ENCODE peak calls at places on chromosomes 2 and 18, in six cellular contexts. G, Z, U, P, A and W are unnamed samples.

GRCh38 chr2:165587335-165587938 is 117.9 kb downstream of the CSRNP3 start:
- DNase-seq in G (no peak), Z (no peak), U (no peak), P (no peak), A (no peak), W (no peak)

GRCh38 chr2:72824224-72824842 is 1.5 kb downstream of the EXOC6B start:
- DNase-seq in G (peak; percentile 21), Z (no peak), U (peak; percentile 86), P (no peak), A (no peak), W (no peak)

GRCh38 chr2:109451671-109452070 is 162.1 kb downstream of the SEPTIN10 start:
- DNase-seq in G (no peak), Z (no peak), U (no peak), P (no peak), A (no peak), W (no peak)

GRCh38 chr2:29920130-29920577 is 1.2 kb downstream of the ALK start:
- DNase-seq in G (no peak), Z (peak; percentile 26), U (peak; percentile 60), P (peak; percentile 45), A (peak; percentile 30), W (no peak)

GRCh38 chr2:162591403-162592083 is 247.0 kb downstream of the KCNH7 start:
- DNase-seq in G (peak; percentile 35), Z (no peak), U (no peak), P (no peak), A (no peak), W (no peak)

GRCh38 chr18:6031004-6031403 is 135.7 kb upstream of the TMEM200C start:
- DNase-seq in G (no peak), Z (no peak), U (no peak), P (no peak), A (no peak), W (no peak)

GRCh38 chr2:210541280-210541902 is 15.0 kb upstream of the CPS1 start:
- DNase-seq in G (no peak), Z (no peak), U (no peak), P (no peak), A (no peak), W (no peak)

GRCh38 chr2:86239326-86239725 is 40.1 kb downstream of the MRPL35 start:
- DNase-seq in G (no peak), Z (no peak), U (no peak), P (no peak), A (no peak), W (no peak)

GRCh38 chr2:214184461-214184860 is 226.4 kb upstream of the VWC2L start:
- DNase-seq in G (no peak), Z (no peak), U (no peak), P (no peak), A (no peak), W (no peak)

GRCh38 chr2:160334028-160334729 is 134.1 kb upstream of the ITGB6 start:
- DNase-seq in G (no peak), Z (no peak), U (peak; percentile 91), P (no peak), A (no peak), W (no peak)

GRCh38 chr2:25266399-25266798 is 75.3 kb downstream of the DNMT3A start:
- DNase-seq in G (no peak), Z (no peak), U (no peak), P (no peak), A (no peak), W (no peak)

GRCh38 chr2:206981739-206982336 is 42.5 kb downstream of the CPO start:
- DNase-seq in G (peak; percentile 75), Z (peak; percentile 63), U (peak; percentile 87), P (peak; percentile 71), A (peak; percentile 73), W (no peak)

GRCh38 chr2:149465873-149466272 is 121.7 kb downstream of the MMADHC start:
- DNase-seq in G (no peak), Z (no peak), U (no peak), P (no peak), A (no peak), W (no peak)

GRCh38 chr2:229725716-229726346 is 11.5 kb upstream of the DNER start:
- DNase-seq in G (peak; percentile 94), Z (no peak), U (peak; percentile 81), P (no peak), A (no peak), W (peak; percentile 29)

GRCh38 chr2:7377861-7378569 is 460.8 kb downstream of the RNF144A start:
- DNase-seq in G (no peak), Z (peak; percentile 81), U (peak; percentile 3), P (peak; percentile 36), A (no peak), W (no peak)

GRCh38 chr18:57426187-57426586 is 9.0 kb upstream of the ONECUT2 start:
- DNase-seq in G (no peak), Z (no peak), U (no peak), P (no peak), A (no peak), W (no peak)

GRCh38 chr2:195899226-195899625 is 169.4 kb downstream of the DNAH7 start:
- DNase-seq in G (peak; percentile 7), Z (no peak), U (peak; percentile 31), P (no peak), A (no peak), W (peak; percentile 4)

GRCh38 chr2:36701918-36702317 is 5.4 kb downstream of the VIT start:
- DNase-seq in G (no peak), Z (no peak), U (no peak), P (no peak), A (no peak), W (no peak)

GRCh38 chr18:69885841-69886531 is 61.7 kb downstream of the CD226 start:
- DNase-seq in G (no peak), Z (no peak), U (no peak), P (no peak), A (no peak), W (no peak)

DNA sequence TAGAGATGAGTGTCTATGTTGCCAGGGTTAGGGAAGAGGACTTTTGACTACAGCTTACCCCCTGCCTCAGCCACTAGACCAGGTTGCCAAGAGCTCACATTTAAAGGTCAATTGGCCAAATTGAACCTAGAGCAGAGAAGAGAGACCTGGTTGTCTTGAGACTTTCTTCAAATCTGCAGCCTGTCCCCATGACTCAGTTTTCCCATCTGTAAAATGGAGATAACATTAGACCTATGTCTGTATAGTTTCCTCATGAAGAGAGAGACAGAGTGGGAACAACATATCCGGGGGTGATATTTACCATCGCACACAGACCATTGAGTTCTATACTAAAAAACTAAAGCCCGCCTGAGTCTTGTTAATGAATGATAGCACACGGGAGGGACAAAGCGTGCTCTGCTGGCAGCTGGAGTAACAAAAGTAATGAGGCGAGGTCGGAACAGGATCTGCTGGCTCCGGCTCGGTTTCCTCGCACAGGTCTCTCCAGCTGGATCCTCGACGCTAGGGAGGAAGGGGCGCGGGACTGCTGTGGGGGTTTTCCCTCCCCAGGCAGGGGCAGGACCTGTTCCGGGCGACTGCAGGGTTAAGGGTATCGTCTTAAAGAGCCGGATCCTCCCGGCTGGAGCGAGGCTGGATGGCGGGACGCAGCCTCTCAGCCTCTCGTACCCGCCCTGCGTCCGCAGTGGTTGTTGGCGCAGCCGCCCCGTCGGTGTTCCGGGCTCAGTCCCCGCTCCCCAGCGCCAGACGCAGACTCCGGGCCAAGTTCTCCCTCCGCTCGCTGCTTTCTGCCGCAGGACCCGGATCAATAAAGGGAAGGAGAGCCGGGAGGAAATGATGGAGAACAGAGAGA is 1.4 kb upstream of the LIPG start:
- DNase-seq in G (no peak), Z (no peak), U (peak; percentile 34), P (no peak), A (no peak), W (no peak)
- H3K4me3 ChIP-seq in G (peak overlapping the region; percentile 56), Z (peak overlapping the region; percentile 62), U (peak overlapping the region; percentile 63), P (peak overlapping the region; percentile 45), A (peak overlapping the region; percentile 26), W (peak overlapping the region; percentile 5)

GRCh38 chr2:117850461-117850860 is 36.0 kb downstream of the DDX18 start:
- DNase-seq in G (no peak), Z (no peak), U (no peak), P (no peak), A (no peak), W (no peak)

GRCh38 chr2:117850015-117850414 is 35.5 kb downstream of the DDX18 start:
- DNase-seq in G (no peak), Z (peak; percentile 46), U (no peak), P (no peak), A (no peak), W (no peak)

GRCh38 chr2:117853873-117854272 is 39.4 kb downstream of the DDX18 start:
- DNase-seq in G (no peak), Z (no peak), U (no peak), P (no peak), A (no peak), W (no peak)

GRCh38 chr2:117853316-117853715 is 38.8 kb downstream of the DDX18 start:
- DNase-seq in G (no peak), Z (no peak), U (no peak), P (no peak), A (no peak), W (no peak)

GRCh38 chr2:117851969-117852368 is 37.5 kb downstream of the DDX18 start:
- DNase-seq in G (no peak), Z (no peak), U (no peak), P (no peak), A (no peak), W (no peak)
- H3K4me3 ChIP-seq in G (no peak overlapping the region), Z (no peak overlapping the region), U (no peak overlapping the region), P (no peak overlapping the region), A (no peak overlapping the region), W (no peak overlapping the region)

DNA sequence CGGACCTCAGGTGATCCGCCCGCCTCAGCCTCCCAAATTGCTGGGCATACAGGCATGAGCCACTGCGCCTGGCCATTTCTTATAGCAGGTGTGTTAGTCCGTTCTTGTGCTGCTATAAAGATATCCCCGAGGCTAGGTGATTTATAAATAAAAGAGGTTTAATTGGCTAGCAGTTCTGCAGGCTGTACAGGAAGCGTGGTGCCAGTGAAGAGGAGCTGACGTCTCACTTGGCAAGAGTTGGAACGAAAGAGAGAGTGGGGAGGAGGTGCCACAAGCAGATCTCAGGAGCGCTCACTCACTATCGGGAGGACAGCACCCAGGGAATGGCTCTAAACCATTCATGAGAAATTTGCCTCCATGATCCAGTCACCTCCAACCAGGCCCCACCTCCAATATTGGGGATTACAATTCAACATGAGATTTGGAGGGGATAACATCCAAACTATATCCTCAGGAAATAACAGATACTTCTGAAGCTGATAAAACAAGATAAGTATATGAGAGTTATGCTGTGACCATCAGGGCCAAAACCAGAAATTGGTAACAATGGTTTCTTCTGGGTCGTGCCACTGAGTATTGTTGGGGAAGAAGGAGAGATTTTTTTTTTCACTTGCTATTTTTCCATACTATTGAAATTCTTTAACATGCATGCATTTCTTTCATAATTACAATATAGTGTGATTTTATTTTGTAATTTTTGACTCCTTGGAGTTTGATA is 7.4 kb upstream of the RMC1 start:
- DNase-seq in G (no peak), Z (no peak), U (no peak), P (no peak), A (no peak), W (no peak)
- H3K4me3 ChIP-seq in G (no peak overlapping the region), Z (no peak overlapping the region), U (no peak overlapping the region), P (no peak overlapping the region), A (no peak overlapping the region), W (no peak overlapping the region)

GRCh38 chr2:45007356-45007755 is 1.9 kb downstream of the SIX2 start:
- DNase-seq in G (no peak), Z (no peak), U (no peak), P (no peak), A (no peak), W (no peak)

GRCh38 chr2:45005261-45006002 is 3.8 kb downstream of the SIX2 start:
- DNase-seq in G (no peak), Z (no peak), U (no peak), P (no peak), A (no peak), W (no peak)

GRCh38 chr2:45004569-45005181 is 4.6 kb downstream of the SIX2 start:
- DNase-seq in G (no peak), Z (no peak), U (peak; percentile 35), P (no peak), A (no peak), W (no peak)

GRCh38 chr2:45006942-45007287 is 2.3 kb downstream of the SIX2 start:
- DNase-seq in G (no peak), Z (no peak), U (no peak), P (no peak), A (no peak), W (no peak)

GRCh38 chr2:45006041-45006941 is 3.0 kb downstream of the SIX2 start:
- DNase-seq in G (no peak), Z (no peak), U (no peak), P (no peak), A (no peak), W (no peak)
- H3K4me3 ChIP-seq in G (peak overlapping the region; percentile 20), Z (no peak overlapping the region), U (no peak overlapping the region), P (peak overlapping the region; percentile 58), A (no peak overlapping the region), W (no peak overlapping the region)